ENCODE peak calls at places on chromosomes 13 and 19, in six cellular contexts. One of them, this sample, is unnamed.
A peak's percentile ranks its signal among the peaks of the same experiment; 100 is the strongest.

GRCh38 chr19:30516586-30516985 is 144.4 kb downstream of the ZNF536 start:
- DNase-seq in BJ: peak; percentile 13
- DNase-seq in tibial artery: no peak
- DNase-seq in NB4: no peak
- DNase-seq in HFF-Myc: no peak
- DNase-seq in cardiac muscle cell: no peak
- DNase-seq in this sample: no peak

GRCh38 chr13:43830481-43830873 is 43.7 kb upstream of the ENOX1 start:
- DNase-seq in tibial artery: no peak
- DNase-seq in BJ: peak; percentile 53
- DNase-seq in NB4: peak; percentile 43
- DNase-seq in HFF-Myc: no peak
- DNase-seq in cardiac muscle cell: peak; percentile 93
- DNase-seq in this sample: peak; percentile 73

GRCh38 chr13:72194531-72194930 is 327.5 kb upstream of the DACH1 start:
- DNase-seq in BJ: no peak
- DNase-seq in NB4: no peak
- DNase-seq in tibial artery: no peak
- DNase-seq in cardiac muscle cell: no peak
- DNase-seq in HFF-Myc: no peak
- DNase-seq in this sample: no peak

GRCh38 chr19:44512326-44513298 is 12.3 kb upstream of the ZNF180 start:
- DNase-seq in BJ: no peak
- DNase-seq in HFF-Myc: no peak
- DNase-seq in NB4: peak; percentile 53
- DNase-seq in tibial artery: no peak
- DNase-seq in cardiac muscle cell: peak; percentile 58
- DNase-seq in this sample: peak; percentile 3

GRCh38 chr13:44058586-44059238 is 179.0 kb downstream of the LACC1 start:
- DNase-seq in NB4: no peak
- DNase-seq in cardiac muscle cell: no peak
- DNase-seq in HFF-Myc: no peak
- DNase-seq in BJ: no peak
- DNase-seq in tibial artery: no peak
- DNase-seq in this sample: no peak

GRCh38 chr13:101893021-101893420 is 440.5 kb downstream of the ITGBL1 start:
- DNase-seq in tibial artery: no peak
- DNase-seq in HFF-Myc: no peak
- DNase-seq in NB4: no peak
- DNase-seq in cardiac muscle cell: no peak
- DNase-seq in BJ: no peak
- DNase-seq in this sample: no peak

GRCh38 chr19:16441661-16442071 is 30.1 kb downstream of the EPS15L1 start:
- DNase-seq in cardiac muscle cell: no peak
- DNase-seq in tibial artery: no peak
- DNase-seq in BJ: no peak
- DNase-seq in HFF-Myc: no peak
- DNase-seq in NB4: peak; percentile 53
- DNase-seq in this sample: no peak

GRCh38 chr19:17086811-17087210 is 11.2 kb downstream of the MYO9B start:
- DNase-seq in cardiac muscle cell: no peak
- DNase-seq in tibial artery: no peak
- DNase-seq in HFF-Myc: no peak
- DNase-seq in BJ: no peak
- DNase-seq in NB4: no peak
- DNase-seq in this sample: no peak

GRCh38 chr19:56966225-56966696 is 125.7 kb upstream of the PEG3 start:
- DNase-seq in NB4: no peak
- DNase-seq in tibial artery: no peak
- DNase-seq in cardiac muscle cell: no peak
- DNase-seq in HFF-Myc: no peak
- DNase-seq in BJ: no peak
- DNase-seq in this sample: no peak

GRCh38 chr13:107028751-107029150 is 460.8 kb upstream of the ARGLU1 start:
- DNase-seq in HFF-Myc: no peak
- DNase-seq in tibial artery: no peak
- DNase-seq in NB4: no peak
- DNase-seq in cardiac muscle cell: no peak
- DNase-seq in BJ: no peak
- DNase-seq in this sample: no peak

GRCh38 chr13:29529755-29530154 is 65.7 kb downstream of the SLC7A1 start:
- DNase-seq in HFF-Myc: no peak
- DNase-seq in cardiac muscle cell: no peak
- DNase-seq in NB4: no peak
- DNase-seq in BJ: no peak
- DNase-seq in tibial artery: peak; percentile 34
- DNase-seq in this sample: no peak

GRCh38 chr13:75079226-75079625 is 402.7 kb downstream of the TBC1D4 start:
- DNase-seq in BJ: no peak
- DNase-seq in NB4: no peak
- DNase-seq in tibial artery: no peak
- DNase-seq in cardiac muscle cell: peak; percentile 32
- DNase-seq in HFF-Myc: no peak
- DNase-seq in this sample: no peak

GRCh38 chr19:41957838-41958366 is 1.2 kb downstream of the RABAC1 start:
- DNase-seq in HFF-Myc: peak; percentile 57
- DNase-seq in cardiac muscle cell: peak; percentile 86
- DNase-seq in NB4: peak; percentile 66
- DNase-seq in tibial artery: peak; percentile 79
- DNase-seq in BJ: peak; percentile 26
- DNase-seq in this sample: peak; percentile 56

GRCh38 chr19:41957161-41957837 is 1.8 kb downstream of the RABAC1 start:
- DNase-seq in cardiac muscle cell: no peak
- DNase-seq in NB4: no peak
- DNase-seq in BJ: no peak
- DNase-seq in tibial artery: no peak
- DNase-seq in HFF-Myc: no peak
- DNase-seq in this sample: no peak

GRCh38 chr19:41958367-41959055 is 610 bp downstream of the RABAC1 start:
- DNase-seq in HFF-Myc: no peak
- DNase-seq in tibial artery: peak; percentile 92
- DNase-seq in BJ: no peak
- DNase-seq in NB4: peak; percentile 32
- DNase-seq in cardiac muscle cell: peak; percentile 74
- DNase-seq in this sample: peak; percentile 29

GRCh38 chr19:41960973-41961372 is 1.9 kb upstream of the RABAC1 start:
- DNase-seq in BJ: no peak
- DNase-seq in cardiac muscle cell: no peak
- DNase-seq in tibial artery: no peak
- DNase-seq in NB4: peak; percentile 43
- DNase-seq in HFF-Myc: no peak
- DNase-seq in this sample: no peak

DNA sequence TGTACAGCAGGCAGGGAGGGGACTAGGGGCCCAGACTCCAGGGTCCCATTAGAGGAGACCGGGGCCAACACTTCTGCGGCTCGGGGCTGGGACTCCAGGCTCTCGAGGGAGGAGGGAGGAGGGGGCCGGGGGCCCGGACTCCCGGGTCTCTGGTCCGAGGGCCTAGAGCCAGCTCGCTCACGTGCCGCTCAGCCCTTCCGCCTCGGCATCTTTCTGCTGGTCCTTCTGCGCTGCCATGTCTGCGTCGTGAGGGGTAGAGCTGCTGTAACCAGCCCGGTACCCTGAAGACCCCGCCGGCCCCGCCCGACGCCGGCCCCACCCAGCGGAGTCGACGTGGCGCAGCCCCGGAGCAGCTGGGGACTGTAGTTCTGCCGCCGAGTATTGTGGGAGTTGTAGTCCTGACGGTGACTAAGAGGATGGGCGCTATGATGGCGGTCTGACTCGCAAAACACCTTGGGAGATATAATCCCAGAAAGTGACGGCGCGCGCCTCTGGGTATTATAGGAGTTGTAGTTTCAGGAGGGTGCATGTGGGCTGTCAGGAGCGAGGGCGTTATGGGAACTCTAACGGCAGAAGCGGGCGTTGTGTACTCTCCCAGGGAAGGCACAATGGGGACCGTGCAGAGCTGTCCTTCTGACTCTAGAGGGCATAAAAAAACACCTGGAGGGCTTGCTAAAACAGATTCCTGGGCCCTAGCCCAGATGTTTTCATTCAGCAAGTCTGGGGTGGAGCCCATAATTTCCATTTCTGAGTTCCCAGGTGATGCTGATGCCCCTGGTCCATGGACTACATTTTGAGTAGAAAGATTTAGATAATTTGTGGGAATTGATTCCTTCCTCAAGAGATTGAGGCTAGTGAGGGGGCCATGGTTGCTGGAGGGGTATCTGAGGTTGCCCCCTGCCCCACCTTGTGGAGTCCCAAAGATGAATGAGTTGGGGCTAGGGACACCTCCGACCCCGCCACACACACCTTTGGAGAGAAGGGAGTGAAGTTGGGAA is at the start of gene RABAC1:
- DNase-seq in NB4: peak; percentile 78
- DNase-seq in BJ: peak; percentile 52
- DNase-seq in tibial artery: peak; percentile 93
- DNase-seq in cardiac muscle cell: peak; percentile 93
- DNase-seq in HFF-Myc: peak; percentile 79
- DNase-seq in this sample: peak; percentile 67
- TF ChIP-seq CTCF in NB4: no peak
- TF ChIP-seq CTCF in BJ: peak; percentile 36
- TF ChIP-seq CTCF in tibial artery: no peak
- TF ChIP-seq CTCF in cardiac muscle cell: peak; percentile 16
- TF ChIP-seq CTCF in HFF-Myc: no peak
- TF ChIP-seq CTCF in this sample: peak; percentile 17

DNA sequence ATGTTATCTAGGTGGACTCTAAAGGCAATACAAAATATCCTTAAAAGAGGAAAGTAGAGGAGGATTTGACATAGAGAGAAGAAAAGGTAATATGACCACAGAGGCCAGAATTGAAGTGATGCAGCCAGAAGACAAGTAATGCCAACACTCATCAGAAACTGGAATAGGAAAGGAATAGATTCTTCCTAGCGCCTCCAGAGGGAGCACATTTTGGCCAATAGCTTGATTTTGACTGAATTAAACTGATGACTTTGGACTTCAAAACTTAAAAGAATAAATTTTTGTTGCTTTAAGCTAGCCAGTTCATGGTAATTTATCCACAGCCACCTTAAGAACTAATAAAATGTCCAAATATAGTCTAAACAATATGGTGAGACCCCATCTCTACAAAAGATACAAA is 1921.9 kb downstream of the OLFM4 start:
- DNase-seq in HFF-Myc: no peak
- DNase-seq in tibial artery: no peak
- DNase-seq in BJ: no peak
- DNase-seq in cardiac muscle cell: no peak
- DNase-seq in NB4: no peak
- DNase-seq in this sample: no peak
- TF ChIP-seq CTCF in HFF-Myc: no peak
- TF ChIP-seq CTCF in tibial artery: no peak
- TF ChIP-seq CTCF in BJ: no peak
- TF ChIP-seq CTCF in cardiac muscle cell: no peak
- TF ChIP-seq CTCF in NB4: no peak
- TF ChIP-seq CTCF in this sample: no peak

GRCh38 chr19:51632126-51632525 is 1.9 kb upstream of the SIGLEC5 start:
- DNase-seq in HFF-Myc: no peak
- DNase-seq in NB4: no peak
- DNase-seq in BJ: no peak
- DNase-seq in tibial artery: no peak
- DNase-seq in cardiac muscle cell: no peak
- DNase-seq in this sample: no peak

GRCh38 chr19:51641648-51642047 is 5.0 kb downstream of the SIGLEC14 start:
- DNase-seq in BJ: no peak
- DNase-seq in HFF-Myc: no peak
- DNase-seq in tibial artery: no peak
- DNase-seq in cardiac muscle cell: no peak
- DNase-seq in NB4: no peak
- DNase-seq in this sample: no peak

GRCh38 chr19:51640371-51640770 is 6.3 kb downstream of the SIGLEC14 start:
- DNase-seq in HFF-Myc: no peak
- DNase-seq in NB4: no peak
- DNase-seq in cardiac muscle cell: no peak
- DNase-seq in tibial artery: no peak
- DNase-seq in BJ: no peak
- DNase-seq in this sample: no peak

GRCh38 chr19:51639916-51640315 is 6.7 kb downstream of the SIGLEC14 start:
- DNase-seq in BJ: no peak
- DNase-seq in HFF-Myc: no peak
- DNase-seq in tibial artery: no peak
- DNase-seq in cardiac muscle cell: no peak
- DNase-seq in NB4: no peak
- DNase-seq in this sample: no peak

DNA sequence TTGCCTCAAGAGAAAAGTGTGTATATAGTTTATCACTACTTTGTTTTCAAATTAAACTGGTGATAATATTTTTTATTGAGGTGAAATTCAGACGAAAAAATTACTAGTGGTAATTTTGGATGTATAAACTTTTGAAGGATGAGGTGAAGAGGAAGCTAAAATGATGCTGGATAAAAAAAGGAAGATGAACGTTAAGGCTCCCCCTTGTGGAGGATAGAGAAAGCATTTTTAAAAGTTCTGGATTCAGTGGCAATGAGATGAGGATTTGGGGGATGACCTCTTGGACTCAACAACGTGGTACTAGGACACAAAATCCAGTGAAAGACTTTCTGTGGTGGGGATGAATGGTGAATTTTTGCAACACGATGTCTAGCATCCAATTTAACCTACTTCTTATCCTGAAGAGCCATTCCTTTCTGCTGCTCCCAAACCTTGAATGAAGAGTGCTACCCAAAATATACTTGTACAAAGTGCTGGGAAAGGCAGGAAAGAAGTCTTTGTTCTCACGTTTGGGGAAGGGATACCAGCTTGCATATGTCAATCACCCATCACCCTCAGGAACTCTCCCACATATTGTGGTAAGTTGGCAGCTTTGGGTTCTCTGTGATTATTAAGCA is 7.3 kb upstream of the SIGLEC5 start:
- DNase-seq in cardiac muscle cell: peak; percentile 23
- DNase-seq in BJ: no peak
- DNase-seq in tibial artery: no peak
- DNase-seq in NB4: peak; percentile 49
- DNase-seq in HFF-Myc: no peak
- DNase-seq in this sample: no peak
- TF ChIP-seq CTCF in cardiac muscle cell: peak; percentile 54
- TF ChIP-seq CTCF in BJ: peak; percentile 9
- TF ChIP-seq CTCF in tibial artery: peak; percentile 8
- TF ChIP-seq CTCF in NB4: peak; percentile 29
- TF ChIP-seq CTCF in HFF-Myc: peak; percentile 26
- TF ChIP-seq CTCF in this sample: peak; percentile 25

GRCh38 chr13:49551245-49551644 is 34.1 kb downstream of the RCBTB1 start:
- DNase-seq in cardiac muscle cell: no peak
- DNase-seq in NB4: no peak
- DNase-seq in tibial artery: no peak
- DNase-seq in BJ: no peak
- DNase-seq in HFF-Myc: no peak
- DNase-seq in this sample: no peak

GRCh38 chr13:49553888-49554287 is 31.5 kb downstream of the RCBTB1 start:
- DNase-seq in cardiac muscle cell: no peak
- DNase-seq in HFF-Myc: no peak
- DNase-seq in tibial artery: no peak
- DNase-seq in BJ: no peak
- DNase-seq in NB4: no peak
- DNase-seq in this sample: no peak

GRCh38 chr13:49546559-49546958 is 38.8 kb downstream of the RCBTB1 start:
- DNase-seq in NB4: no peak
- DNase-seq in BJ: no peak
- DNase-seq in HFF-Myc: no peak
- DNase-seq in tibial artery: no peak
- DNase-seq in cardiac muscle cell: no peak
- DNase-seq in this sample: no peak

GRCh38 chr13:49545661-49546060 is 39.7 kb downstream of the RCBTB1 start:
- DNase-seq in BJ: no peak
- DNase-seq in NB4: no peak
- DNase-seq in tibial artery: no peak
- DNase-seq in HFF-Myc: no peak
- DNase-seq in cardiac muscle cell: no peak
- DNase-seq in this sample: no peak

GRCh38 chr13:49549289-49549688 is 36.1 kb downstream of the RCBTB1 start:
- DNase-seq in NB4: no peak
- DNase-seq in HFF-Myc: no peak
- DNase-seq in cardiac muscle cell: no peak
- DNase-seq in BJ: no peak
- DNase-seq in tibial artery: no peak
- DNase-seq in this sample: no peak
- TF ChIP-seq CTCF in NB4: peak; percentile 3
- TF ChIP-seq CTCF in HFF-Myc: peak; percentile 24
- TF ChIP-seq CTCF in cardiac muscle cell: no peak
- TF ChIP-seq CTCF in BJ: peak; percentile 19
- TF ChIP-seq CTCF in tibial artery: peak; percentile 20
- TF ChIP-seq CTCF in this sample: peak; percentile 14

This sample was measured in AG09319.